ENCODE peak calls at places on chromosome 20, in four cellular contexts. R is ovary, K is coronary artery, X is endothelial cell. E is an unnamed sample.

GRCh38 chr20:36647194-36648121 is 1.5 kb upstream of the SLA2 start:
- DNase-seq in X (no peak), K (no peak), R (no peak), E (no peak)

GRCh38 chr20:327041-327945 is 1.9 kb downstream of the SOX12 start:
- DNase-seq in X (peak; percentile 88), K (peak; percentile 87), R (peak; percentile 90), E (peak; percentile 88)

GRCh38 chr20:25058051-25058796 is at the start of gene ACSS1:
- DNase-seq in R (peak; percentile 72), K (peak; percentile 84), X (peak; percentile 36), E (no peak)

GRCh38 chr20:16236589-16237241 is 336.5 kb downstream of the KIF16B start:
- DNase-seq in X (no peak), K (no peak), R (no peak), E (no peak)

GRCh38 chr20:47438464-47439381 is 63.0 kb upstream of the NCOA3 start:
- DNase-seq in X (no peak), K (no peak), R (no peak), E (no peak)

GRCh38 chr20:6714202-6714800 is 53.2 kb upstream of the BMP2 start:
- DNase-seq in K (no peak), R (no peak), X (no peak), E (no peak)

GRCh38 chr20:41738584-41739193 is 120.5 kb upstream of the CHD6 start:
- DNase-seq in R (peak; percentile 42), K (no peak), X (peak; percentile 60), E (peak; percentile 78)

GRCh38 chr20:63855363-63856110 is 5.8 kb upstream of the ABHD16B start:
- DNase-seq in X (no peak), K (no peak), R (peak; percentile 57), E (no peak)

GRCh38 chr20:21808863-21809664 is 103.6 kb downstream of the PAX1 start:
- DNase-seq in R (no peak), X (peak; percentile 79), K (peak; percentile 60), E (peak; percentile 84)

GRCh38 chr20:43186312-43186711 is 3.4 kb downstream of the PTPRT start:
- DNase-seq in R (no peak), K (no peak), X (no peak), E (no peak)

GRCh38 chr20:60058869-60059268 is 100.6 kb downstream of the CDH26 start:
- DNase-seq in X (no peak), R (no peak), K (no peak), E (no peak)

GRCh38 chr20:62580052-62580451 is 62.3 kb upstream of the SLCO4A1 start:
- DNase-seq in R (no peak), X (no peak), K (no peak), E (no peak)

GRCh38 chr20:62577447-62577846 is 64.9 kb upstream of the SLCO4A1 start:
- DNase-seq in X (no peak), R (no peak), K (no peak), E (no peak)

GRCh38 chr20:62576815-62577214 is 65.5 kb upstream of the SLCO4A1 start:
- DNase-seq in R (no peak), X (peak; percentile 55), K (no peak), E (no peak)

GRCh38 chr20:62575976-62576722 is 66.2 kb upstream of the SLCO4A1 start:
- DNase-seq in K (no peak), R (no peak), X (no peak), E (no peak)

GRCh38 chr20:62578294-62578897 is 63.9 kb upstream of the SLCO4A1 start:
- DNase-seq in X (no peak), R (no peak), K (no peak), E (no peak)
- TF ChIP-seq CTCF in X (no peak), R (no peak), K (no peak), E (no peak)

GRCh38 chr20:62025832-62026563 is 39.7 kb downstream of the TAF4 start:
- DNase-seq in K (no peak), X (no peak), R (peak; percentile 71), E (no peak)
- TF ChIP-seq CTCF in K (no peak), X (no peak), R (peak; percentile 47), E (no peak)

GRCh38 chr20:62624325-62624690 is 18.0 kb upstream of the SLCO4A1 start:
- DNase-seq in R (no peak), K (no peak), X (no peak), E (no peak)
- TF ChIP-seq CTCF in R (no peak), K (no peak), X (no peak), E (no peak)

GRCh38 chr20:3277686-3278465 is 38.9 kb upstream of the SLC4A11 start:
- DNase-seq in K (no peak), X (no peak), R (no peak), E (no peak)

GRCh38 chr20:3273371-3273770 is 34.4 kb upstream of the SLC4A11 start:
- DNase-seq in K (no peak), X (no peak), R (no peak), E (no peak)

GRCh38 chr20:3275064-3275935 is 36.3 kb upstream of the SLC4A11 start:
- DNase-seq in X (no peak), R (no peak), K (no peak), E (no peak)

GRCh38 chr20:3275966-3276365 is 37.0 kb upstream of the SLC4A11 start:
- DNase-seq in R (no peak), X (no peak), K (no peak), E (no peak)

DNA sequence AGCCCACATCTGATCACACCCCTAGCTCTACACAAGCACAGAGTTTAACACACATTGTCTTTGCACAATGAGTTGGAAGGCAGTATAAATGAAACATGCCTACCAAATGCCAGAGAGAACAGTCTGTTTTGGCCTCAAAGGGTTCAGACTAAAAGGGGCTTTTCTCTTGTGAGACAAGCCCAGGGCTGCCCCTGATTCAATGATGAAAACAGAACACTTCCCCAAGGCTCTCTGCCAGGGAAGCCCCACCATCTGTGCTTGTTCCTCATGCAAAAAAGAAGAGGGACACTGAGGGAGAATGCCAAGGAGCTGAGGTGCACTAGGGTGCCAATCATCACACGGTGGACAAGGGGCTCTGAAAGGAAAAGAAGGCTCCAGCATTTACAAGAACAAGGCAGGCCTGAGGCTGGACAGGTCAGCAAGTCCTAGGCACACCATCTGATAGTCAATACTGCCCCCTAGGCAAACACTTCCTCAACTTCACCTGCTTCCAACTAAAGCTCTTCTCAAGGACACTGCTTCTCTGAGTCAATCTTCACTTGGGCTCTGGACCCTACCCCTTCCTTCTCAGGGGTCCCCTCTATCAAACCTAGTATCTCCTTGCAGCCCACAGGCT is 37.5 kb upstream of the SLC4A11 start:
- DNase-seq in X (peak; percentile 6), K (no peak), R (no peak), E (no peak)
- TF ChIP-seq CTCF in X (no peak), K (no peak), R (no peak), E (no peak)

DNA sequence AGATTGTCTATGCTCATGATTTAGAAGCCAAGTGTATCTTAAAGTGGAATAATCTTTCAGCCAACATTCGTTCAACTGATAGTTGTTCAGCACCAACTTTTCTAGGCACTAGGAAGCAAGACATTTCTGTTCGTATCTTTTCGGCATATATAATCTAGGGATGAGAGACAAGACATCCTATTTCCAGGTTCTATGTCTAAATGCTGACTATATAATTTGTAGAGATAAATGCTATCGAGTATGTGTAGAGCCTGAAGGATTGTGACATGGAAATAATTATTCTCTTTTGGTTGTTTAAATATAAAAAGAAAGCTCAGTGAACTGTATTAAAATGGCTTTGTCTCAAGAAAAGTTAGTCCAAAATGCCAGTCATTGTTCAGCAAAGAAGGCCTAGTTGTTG is 371.6 kb downstream of the DOK5 start:
- DNase-seq in K (no peak), X (no peak), R (no peak), E (no peak)
- TF ChIP-seq CTCF in K (no peak), X (no peak), R (no peak), E (no peak)

GRCh38 chr20:1392693-1393506 is at the start of gene FKBP1A:
- DNase-seq in K (peak; percentile 93), X (peak; percentile 90), R (peak; percentile 90), E (peak; percentile 88)
- TF ChIP-seq CTCF in K (no peak), X (no peak), R (peak; percentile 9), E (no peak)

GRCh38 chr20:32820000-32820697 is 395 bp downstream of the MAPRE1 start:
- DNase-seq in K (no peak), R (no peak), X (peak; percentile 83), E (peak; percentile 98)
- TF ChIP-seq CTCF in K (no peak), R (no peak), X (no peak), E (no peak)

E was measured in glutamatergic neuron.